ENCODE peak calls at places on chromosomes 3 and 15, in seven cellular contexts. P, Q, F, S, G, C and Z are unnamed samples. For H3K4me1, the result is how much of the 10 kb centered on the place peaks cover.

GRCh38 chr3:120416868-120417267 is 33.9 kb downstream of the FSTL1 start:
- DNase-seq in P (no peak), Q (no peak), F (no peak), S (no peak), G (no peak), C (no peak), Z (no peak)

GRCh38 chr3:14391033-14391432 is 11.4 kb upstream of the SLC6A6 start:
- DNase-seq in P (no peak), Q (peak), F (peak), S (no peak), G (peak), C (no peak), Z (no peak)

GRCh38 chr3:187880438-187880837 is 135.2 kb upstream of the BCL6 start:
- DNase-seq in P (no peak), Q (peak), F (no peak), S (no peak), G (no peak), C (no peak), Z (no peak)

GRCh38 chr15:52208306-52208946 is 17.2 kb upstream of the GNB5 start:
- DNase-seq in P (peak), Q (peak), F (peak), S (peak), G (peak), C (peak), Z (peak)

GRCh38 chr15:83062768-83063180 is 4.3 kb downstream of the BTBD1 start:
- DNase-seq in P (no peak), Q (no peak), F (no peak), S (no peak), G (peak), C (no peak), Z (no peak)

GRCh38 chr3:40572588-40572987 is 47.8 kb downstream of the ZNF621 start:
- DNase-seq in P (no peak), Q (no peak), F (no peak), S (peak), G (no peak), C (no peak), Z (peak)

GRCh38 chr3:150727653-150728502 is 24.2 kb upstream of the ERICH6 start:
- DNase-seq in P (no peak), Q (no peak), F (peak), S (no peak), G (no peak), C (no peak), Z (no peak)

GRCh38 chr15:68789921-68790575 is 30.6 kb downstream of the ANP32A start:
- DNase-seq in P (no peak), Q (peak), F (peak), S (peak), G (peak), C (no peak), Z (peak)

GRCh38 chr15:88113909-88114308 is 142.6 kb downstream of the NTRK3 start:
- DNase-seq in P (no peak), Q (no peak), F (no peak), S (no peak), G (no peak), C (no peak), Z (no peak)

GRCh38 chr3:78140274-78140673 is 1100.4 kb downstream of the ROBO2 start:
- DNase-seq in P (no peak), Q (peak), F (peak), S (no peak), G (no peak), C (no peak), Z (no peak)

GRCh38 chr15:92633418-92633817 is 22.2 kb downstream of the FAM174B start:
- DNase-seq in P (no peak), Q (no peak), F (no peak), S (peak), G (no peak), C (no peak), Z (no peak)

GRCh38 chr3:137150825-137151224 is 193.0 kb downstream of the IL20RB start:
- DNase-seq in P (no peak), Q (no peak), F (no peak), S (no peak), G (no peak), C (no peak), Z (no peak)

GRCh38 chr15:50911001-50911400 is 2.5 kb downstream of the AP4E1 start:
- DNase-seq in P (no peak), Q (peak), F (peak), S (no peak), G (peak), C (no peak), Z (peak)

GRCh38 chr3:73622135-73622534 is 2.6 kb downstream of the PDZRN3 start:
- DNase-seq in P (no peak), Q (peak), F (peak), S (peak), G (no peak), C (no peak), Z (no peak)

GRCh38 chr3:20924646-20925395 is 738.8 kb upstream of the SGO1 start:
- DNase-seq in P (no peak), Q (no peak), F (no peak), S (no peak), G (peak), C (no peak), Z (no peak)
- H3K27ac ChIP-seq in P (no peak), Q (no peak), F (no peak), S (no peak), G (no peak), C (no peak), Z (no peak)

DNA sequence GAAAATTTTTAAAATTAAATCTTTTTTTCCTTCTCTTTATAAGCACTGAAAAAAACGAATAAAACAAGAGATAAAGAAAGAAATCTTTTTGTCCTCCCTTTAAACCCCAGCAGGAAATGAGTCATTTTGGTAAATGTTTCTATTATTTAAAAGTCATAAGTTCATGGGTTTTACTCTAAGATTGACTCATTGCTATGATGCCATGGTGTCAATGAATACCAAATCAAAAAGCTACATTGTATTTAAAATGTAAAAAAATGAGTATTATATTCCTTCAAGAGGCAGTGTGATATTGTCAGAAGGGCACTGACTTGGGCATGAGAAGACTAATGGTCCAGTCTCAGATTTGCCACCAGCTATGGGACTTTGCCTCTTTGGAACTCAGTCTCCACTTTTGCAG is 303.4 kb upstream of the DNAJC19 start:
- DNase-seq in P (no peak), Q (peak), F (peak), S (no peak), G (no peak), C (no peak), Z (no peak)
- H3K23ac ChIP-seq in P (no peak), Q (no peak), F (no peak), S (no peak), G (no peak), C (no peak), Z (no peak)

GRCh38 chr3:191873741-191874140 is 412.8 kb downstream of the PYDC2 start:
- DNase-seq in P (no peak), Q (no peak), F (no peak), S (no peak), G (no peak), C (no peak), Z (no peak)
- H3K4me1 ChIP-seq in P (under half), Q (under half), F (under half), S (under half), G (under half), C (under half), Z (under half)

GRCh38 chr15:57685316-57685715 is 21.2 kb upstream of the POLR2M start:
- DNase-seq in P (no peak), Q (no peak), F (no peak), S (no peak), G (no peak), C (no peak), Z (no peak)
- H3K27ac ChIP-seq in P (no peak), Q (no peak), F (no peak), S (no peak), G (no peak), C (no peak), Z (no peak)